ENCODE peak calls at places on chromosome 9, in ten cellular contexts. P, L, D, K, O, W, M, F, B and T are unnamed samples.

GRCh38 chr9:131625848-131626670 is 80.7 kb downstream of the PRRT1B start:
- DNase-seq in D (no peak), W (no peak), O (no peak), P (no peak), F (no peak), B (no peak), K (no peak), L (no peak), M (no peak), T (no peak)

GRCh38 chr9:120904061-120904998 is 22.3 kb downstream of the TRAF1 start:
- DNase-seq in M (no peak), P (no peak), W (no peak), D (no peak), K (no peak), O (no peak), B (no peak), F (no peak), L (no peak), T (no peak)

GRCh38 chr9:113628621-113629020 is 165.1 kb downstream of the RGS3 start:
- DNase-seq in K (no peak), P (no peak), W (no peak), D (no peak), F (no peak), B (no peak), M (no peak), O (no peak), L (no peak), T (peak)

GRCh38 chr9:101569736-101570501 is 24.9 kb downstream of the PPP3R2 start:
- DNase-seq in L (no peak), B (peak), K (no peak), W (no peak), O (no peak), P (no peak), D (no peak), F (no peak), M (no peak), T (no peak)

GRCh38 chr9:108684288-108685025 is 171.3 kb downstream of the ACTL7B start:
- DNase-seq in K (no peak), B (no peak), P (no peak), O (no peak), D (no peak), M (no peak), F (no peak), W (no peak), L (no peak), T (no peak)

GRCh38 chr9:2755285-2755684 is 38.0 kb downstream of the KCNV2 start:
- DNase-seq in L (no peak), F (no peak), D (no peak), M (no peak), P (no peak), W (no peak), O (no peak), K (no peak), B (no peak), T (no peak)

GRCh38 chr9:96139592-96140251 is 162.3 kb downstream of the HSD17B3 start:
- DNase-seq in D (no peak), L (peak), K (peak), O (peak), B (peak), M (no peak), F (no peak), W (peak), P (peak), T (peak)

GRCh38 chr9:121651014-121651294 is 480 bp upstream of the DAB2IP start:
- DNase-seq in W (no peak), D (no peak), P (no peak), K (no peak), O (no peak), L (no peak), F (no peak), M (no peak), B (no peak), T (no peak)

GRCh38 chr9:128903871-128904371 is 16.9 kb upstream of the PHYHD1 start:
- DNase-seq in L (peak), O (no peak), P (no peak), B (no peak), M (no peak), W (no peak), F (no peak), D (no peak), K (no peak), T (no peak)

GRCh38 chr9:35996358-35996970 is 38.5 kb upstream of the OR2S2 start:
- DNase-seq in F (no peak), M (peak), D (no peak), W (no peak), B (peak), P (no peak), O (peak), K (peak), L (peak), T (peak)